ENCODE peak calls at places on chromosomes 3 and 15, in six cellular contexts. E is HCT116; L is CD4-positive, alpha-beta T cell; S is left lung; I is left ventricle myocardium inferior; N is esophagus muscularis mucosa. V is an unnamed sample. For H3K27me3, the result is how much of the 10 kb centered on the place peaks cover.

GRCh38 chr3:169662215-169663070 is 1.1 kb downstream of the MECOM start:
- DNase-seq in S (peak), N (no peak), L (no peak), E (peak), I (peak), V (no peak)

GRCh38 chr15:39592500-39592899 is 11.6 kb downstream of the THBS1 start:
- DNase-seq in N (no peak), S (no peak), E (no peak), I (no peak), L (no peak), V (no peak)

GRCh38 chr3:43996379-43997301 is 245.0 kb upstream of the TOPAZ1 start:
- DNase-seq in L (no peak), S (peak), N (no peak), E (no peak), I (no peak), V (no peak)

GRCh38 chr3:30355622-30356021 is 250.8 kb upstream of the TGFBR2 start:
- DNase-seq in I (no peak), S (no peak), L (no peak), E (no peak), N (no peak), V (peak)

GRCh38 chr3:53863127-53863526 is 16.8 kb downstream of the IL17RB start:
- DNase-seq in L (no peak), S (no peak), N (no peak), I (no peak), E (no peak), V (no peak)

GRCh38 chr3:150341893-150342292 is 66.2 kb upstream of the TSC22D2 start:
- DNase-seq in S (no peak), L (no peak), E (no peak), I (peak), N (no peak), V (no peak)

GRCh38 chr3:179068779-179069530 is 2.7 kb downstream of the ZMAT3 start:
- DNase-seq in L (peak), E (no peak), N (no peak), S (no peak), I (no peak), V (no peak)

GRCh38 chr3:194272861-194273266 is 78.3 kb downstream of the CPN2 start:
- DNase-seq in N (no peak), I (no peak), E (no peak), S (no peak), L (no peak), V (no peak)

GRCh38 chr3:23959147-23959900 is 14.2 kb downstream of the NR1D2 start:
- DNase-seq in I (no peak), E (peak), S (no peak), L (no peak), N (no peak), V (peak)

GRCh38 chr15:60074181-60074885 is 70.2 kb downstream of the FOXB1 start:
- DNase-seq in L (no peak), I (no peak), E (no peak), N (no peak), S (no peak), V (no peak)

GRCh38 chr15:75214293-75215096 is 12.8 kb downstream of the C15orf39 start:
- DNase-seq in S (no peak), I (no peak), E (no peak), L (no peak), N (no peak), V (no peak)

GRCh38 chr15:49847436-49847835 is 226.6 kb downstream of the DTWD1 start:
- DNase-seq in E (no peak), L (no peak), N (no peak), I (no peak), S (no peak), V (no peak)

GRCh38 chr3:52091566-52092290 is 35.4 kb upstream of the DUSP7 start:
- DNase-seq in I (peak), S (peak), N (no peak), L (no peak), E (no peak), V (peak)

GRCh38 chr3:128385080-128385832 is 81.4 kb downstream of the DNAJB8 start:
- DNase-seq in E (no peak), N (no peak), I (peak), L (no peak), S (no peak), V (peak)

GRCh38 chr3:59456852-59457485 is 407.1 kb upstream of the CFAP20DC start:
- DNase-seq in I (no peak), L (no peak), E (no peak), S (no peak), N (no peak), V (no peak)

GRCh38 chr15:29376580-29376979 is 107.0 kb upstream of the NSMCE3 start:
- DNase-seq in I (no peak), S (no peak), L (no peak), E (no peak), N (no peak), V (no peak)

GRCh38 chr3:177195941-177196472 is 1.3 kb downstream of the TBL1XR1 start:
- DNase-seq in N (no peak), E (no peak), I (no peak), L (peak), S (no peak), V (no peak)

GRCh38 chr3:124322966-124323365 is 331.0 kb upstream of the ROPN1 start:
- DNase-seq in S (no peak), E (no peak), I (no peak), L (no peak), N (no peak), V (no peak)

GRCh38 chr3:45582407-45582806 is 12.1 kb upstream of the LIMD1 start:
- DNase-seq in E (no peak), N (no peak), S (no peak), L (no peak), I (no peak), V (no peak)

GRCh38 chr3:102179321-102180290 is 255.2 kb upstream of the ZPLD1 start:
- DNase-seq in N (no peak), E (no peak), I (no peak), L (no peak), S (no peak), V (no peak)

GRCh38 chr15:31974855-31975421 is 55.4 kb upstream of the CHRNA7 start:
- DNase-seq in E (no peak), N (peak), I (no peak), L (no peak), S (no peak), V (no peak)

GRCh38 chr3:10286596-10287295 is 6.0 kb downstream of the GHRL start:
- DNase-seq in I (no peak), S (no peak), E (peak), L (no peak), N (no peak), V (no peak)

GRCh38 chr3:114155370-114155821 is 23.5 kb downstream of the DRD3 start:
- DNase-seq in L (no peak), S (no peak), E (peak), I (peak), N (peak), V (no peak)

GRCh38 chr15:50415752-50416404 is 8.3 kb upstream of the USP8 start:
- DNase-seq in S (no peak), I (no peak), E (peak), N (no peak), L (no peak), V (no peak)

GRCh38 chr3:126850370-126851085 is 132.4 kb upstream of the PLXNA1 start:
- DNase-seq in S (no peak), L (no peak), I (peak), E (no peak), N (no peak), V (peak)

GRCh38 chr3:11384074-11384473 is 111.9 kb downstream of the ATG7 start:
- DNase-seq in I (no peak), N (no peak), S (no peak), L (no peak), E (no peak), V (no peak)

GRCh38 chr3:59006791-59007517 is 42.9 kb downstream of the CFAP20DC start:
- DNase-seq in I (peak), S (no peak), N (no peak), L (no peak), E (no peak), V (peak)

GRCh38 chr15:87777054-87777498 is 479.5 kb downstream of the NTRK3 start:
- DNase-seq in E (no peak), L (no peak), N (peak), I (no peak), S (no peak), V (peak)

GRCh38 chr3:134104031-134104430 is 74.3 kb upstream of the SLCO2A1 start:
- DNase-seq in S (no peak), N (no peak), I (no peak), E (no peak), L (no peak), V (no peak)

GRCh38 chr15:67838789-67839332 is 984 bp downstream of the RNU6-1 start:
- DNase-seq in S (peak), N (no peak), L (no peak), E (no peak), I (peak), V (no peak)

GRCh38 chr3:170563712-170564423 is 22.0 kb downstream of the SLC7A14 start:
- DNase-seq in N (no peak), L (no peak), E (no peak), I (no peak), S (no peak), V (no peak)

GRCh38 chr3:40267940-40268707 is 41.4 kb upstream of the EIF1B start:
- DNase-seq in I (no peak), N (no peak), E (no peak), L (no peak), S (no peak), V (no peak)
- H3K27me3 ChIP-seq in I (under half), N (under half), E (under half), L (under half), S (under half), V (under half)

GRCh38 chr3:97825101-97825500 is 3.3 kb downstream of the CRYBG3 start:
- DNase-seq in I (no peak), N (no peak), S (no peak), E (no peak), L (no peak), V (no peak)
- TF ChIP-seq CTCF in I (no peak), N (no peak), S (no peak), E (no peak), L (no peak), V (no peak)

GRCh38 chr3:16511561-16512434 is 1.7 kb downstream of the RFTN1 start:
- DNase-seq in S (no peak), L (peak), I (peak), N (no peak), E (no peak), V (no peak)
- H3K27me3 ChIP-seq in S (under half), L (under half), I (under half), N (under half), E (under half), V (under half)

GRCh38 chr3:130276203-130276803 is 69.2 kb upstream of the COL6A5 start:
- DNase-seq in I (no peak), E (peak), L (no peak), N (no peak), S (no peak), V (peak)
- TF ChIP-seq CTCF in I (peak), E (peak), L (peak), N (peak), S (peak), V (peak)

DNA sequence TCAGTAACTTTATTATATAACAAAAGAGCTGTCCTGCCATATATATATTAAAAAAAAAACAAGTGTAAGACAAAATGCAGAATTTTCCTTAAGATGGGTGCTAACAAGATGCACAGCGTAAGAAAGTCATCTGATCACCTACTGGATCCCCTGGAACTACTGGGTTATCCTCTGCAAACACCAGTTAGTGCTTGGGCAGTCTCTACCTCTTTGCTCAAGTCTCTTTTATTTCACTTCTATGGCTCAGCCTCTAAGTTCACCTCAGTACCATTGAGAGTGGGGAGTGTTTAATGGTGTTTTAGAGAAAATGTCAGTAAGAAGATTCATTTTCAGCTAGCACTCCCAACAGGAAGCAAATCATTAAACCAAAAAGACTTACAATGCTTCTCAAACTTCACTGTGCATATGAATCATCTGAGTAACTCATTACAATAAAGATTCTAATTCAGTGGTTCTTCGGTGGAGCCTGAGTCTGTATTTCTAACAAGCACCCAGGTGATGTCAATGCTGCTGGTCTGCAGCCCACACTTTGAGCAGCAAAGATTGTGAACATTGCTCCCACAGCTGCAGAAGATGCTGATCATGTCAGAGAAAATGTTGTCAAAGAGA is 227.3 kb upstream of the ATP11B start:
- DNase-seq in E (no peak), I (no peak), L (no peak), S (no peak), N (no peak), V (no peak)
- H3K27me3 ChIP-seq in E (under half), I (under half), L (under half), S (under half), N (under half), V (under half)